ENCODE peak calls at places on chromosomes 12 and 14, in four cellular contexts. R is GM12892, Y is tibial nerve, H is uterus. U is an unnamed sample.

GRCh38 chr12:51482808-51483532 is 58.3 kb downstream of the SLC4A8 start:
- DNase-seq in R (no peak), Y (no peak), H (no peak), U (no peak)

GRCh38 chr12:570949-571794 is 92.1 kb downstream of the NINJ2 start:
- DNase-seq in R (no peak), Y (peak), H (peak), U (peak)

GRCh38 chr14:50233335-50234250 is 2.2 kb upstream of the SOS2 start:
- DNase-seq in R (no peak), Y (no peak), H (no peak), U (no peak)

GRCh38 chr14:91108941-91109611 is 4.8 kb upstream of the DGLUCY start:
- DNase-seq in R (no peak), Y (no peak), H (peak), U (no peak)

GRCh38 chr12:120438495-120439198 is 734 bp downstream of the COX6A1 start:
- DNase-seq in R (no peak), Y (no peak), H (no peak), U (no peak)

GRCh38 chr12:1174659-1175058 is 183.6 kb downstream of the ERC1 start:
- DNase-seq in R (no peak), Y (no peak), H (no peak), U (no peak)

GRCh38 chr12:128652136-128652751 is 171.5 kb downstream of the SLC15A4 start:
- DNase-seq in R (no peak), Y (no peak), H (no peak), U (no peak)

GRCh38 chr12:591571-592505 is 71.4 kb downstream of the NINJ2 start:
- DNase-seq in R (no peak), Y (no peak), H (no peak), U (no peak)

GRCh38 chr12:53993397-53994267 is 6.3 kb upstream of the HOXC9 start:
- DNase-seq in R (no peak), Y (no peak), H (no peak), U (no peak)

GRCh38 chr12:89060133-89060532 is 292.2 kb downstream of the DUSP6 start:
- DNase-seq in R (no peak), Y (no peak), H (no peak), U (no peak)

GRCh38 chr12:46043972-46044520 is 53.7 kb upstream of the SCAF11 start:
- DNase-seq in R (no peak), Y (no peak), H (no peak), U (no peak)

GRCh38 chr12:96354326-96354725 is 45.9 kb downstream of the CDK17 start:
- DNase-seq in R (no peak), Y (no peak), H (no peak), U (no peak)

GRCh38 chr12:18965210-18965609 is 164.3 kb upstream of the PLEKHA5 start:
- DNase-seq in R (no peak), Y (no peak), H (no peak), U (no peak)

GRCh38 chr12:53299454-53300180 is at the start of gene MYG1:
- DNase-seq in R (peak), Y (peak), H (peak), U (peak)

GRCh38 chr12:65795453-65795852 is 28.8 kb upstream of the HMGA2 start:
- DNase-seq in R (no peak), Y (no peak), H (no peak), U (no peak)

GRCh38 chr12:131364903-131365820 is 345.7 kb upstream of the SFSWAP start:
- DNase-seq in R (no peak), Y (no peak), H (peak), U (no peak)

GRCh38 chr14:60277605-60278190 is 28.7 kb downstream of the PPM1A start:
- DNase-seq in R (no peak), Y (no peak), H (no peak), U (no peak)

GRCh38 chr12:116592116-116592637 is 33.0 kb downstream of the MAP1LC3B2 start:
- DNase-seq in R (no peak), Y (no peak), H (peak), U (no peak)

GRCh38 chr12:64883264-64884163 is 59.1 kb downstream of the TBC1D30 start:
- DNase-seq in R (no peak), Y (no peak), H (no peak), U (peak)

GRCh38 chr14:77024171-77024627 is 4.3 kb downstream of the IRF2BPL start:
- DNase-seq in R (no peak), Y (no peak), H (peak), U (no peak)

GRCh38 chr12:75315518-75315917 is 14.6 kb downstream of the CAPS2 start:
- DNase-seq in R (no peak), Y (no peak), H (no peak), U (no peak)

GRCh38 chr12:131384544-131384855 is 326.4 kb upstream of the SFSWAP start:
- DNase-seq in R (no peak), Y (no peak), H (no peak), U (no peak)

GRCh38 chr12:83276904-83277303 is 590.2 kb downstream of the TMTC2 start:
- DNase-seq in R (no peak), Y (no peak), H (no peak), U (no peak)

GRCh38 chr14:77033622-77034521 is 5.4 kb upstream of the IRF2BPL start:
- DNase-seq in R (peak), Y (peak), H (peak), U (no peak)

GRCh38 chr12:79655036-79655435 is 35.7 kb downstream of the PAWR start:
- DNase-seq in R (no peak), Y (no peak), H (no peak), U (no peak)

GRCh38 chr14:68671899-68672298 is 121.0 kb downstream of the ZFP36L1 start:
- DNase-seq in R (no peak), Y (no peak), H (no peak), U (no peak)

GRCh38 chr12:41604830-41605229 is 416.7 kb downstream of the PDZRN4 start:
- DNase-seq in R (no peak), Y (no peak), H (no peak), U (no peak)

GRCh38 chr12:93784339-93785086 is 107.3 kb downstream of the CRADD start:
- DNase-seq in R (no peak), Y (peak), H (peak), U (no peak)

GRCh38 chr14:79871164-79871563 is 340.1 kb downstream of the DIO2 start:
- DNase-seq in R (no peak), Y (no peak), H (no peak), U (no peak)

GRCh38 chr12:69475237-69475984 is 5.2 kb downstream of the FRS2 start:
- DNase-seq in R (no peak), Y (no peak), H (no peak), U (no peak)

GRCh38 chr14:67815573-67816235 is 686 bp downstream of the ZFYVE26 start:
- DNase-seq in R (no peak), Y (no peak), H (no peak), U (no peak)

GRCh38 chr12:65616022-65616421 is 208.3 kb upstream of the HMGA2 start:
- DNase-seq in R (no peak), Y (no peak), H (no peak), U (no peak)

GRCh38 chr14:59897757-59898383 is 22.1 kb upstream of the LRRC9 start:
- DNase-seq in R (no peak), Y (peak), H (no peak), U (no peak)

GRCh38 chr12:12999959-13000615 is at the start of gene HEBP1:
- DNase-seq in R (peak), Y (peak), H (peak), U (peak)
- TF ChIP-seq POLR2A in R (no peak), Y (peak), H (peak), U (peak)

GRCh38 chr14:24339284-24340151 is at the start of gene RIPK3:
- DNase-seq in R (peak), Y (no peak), H (no peak), U (no peak)
- TF ChIP-seq POLR2A in R (no peak), Y (no peak), H (no peak), U (no peak)

DNA sequence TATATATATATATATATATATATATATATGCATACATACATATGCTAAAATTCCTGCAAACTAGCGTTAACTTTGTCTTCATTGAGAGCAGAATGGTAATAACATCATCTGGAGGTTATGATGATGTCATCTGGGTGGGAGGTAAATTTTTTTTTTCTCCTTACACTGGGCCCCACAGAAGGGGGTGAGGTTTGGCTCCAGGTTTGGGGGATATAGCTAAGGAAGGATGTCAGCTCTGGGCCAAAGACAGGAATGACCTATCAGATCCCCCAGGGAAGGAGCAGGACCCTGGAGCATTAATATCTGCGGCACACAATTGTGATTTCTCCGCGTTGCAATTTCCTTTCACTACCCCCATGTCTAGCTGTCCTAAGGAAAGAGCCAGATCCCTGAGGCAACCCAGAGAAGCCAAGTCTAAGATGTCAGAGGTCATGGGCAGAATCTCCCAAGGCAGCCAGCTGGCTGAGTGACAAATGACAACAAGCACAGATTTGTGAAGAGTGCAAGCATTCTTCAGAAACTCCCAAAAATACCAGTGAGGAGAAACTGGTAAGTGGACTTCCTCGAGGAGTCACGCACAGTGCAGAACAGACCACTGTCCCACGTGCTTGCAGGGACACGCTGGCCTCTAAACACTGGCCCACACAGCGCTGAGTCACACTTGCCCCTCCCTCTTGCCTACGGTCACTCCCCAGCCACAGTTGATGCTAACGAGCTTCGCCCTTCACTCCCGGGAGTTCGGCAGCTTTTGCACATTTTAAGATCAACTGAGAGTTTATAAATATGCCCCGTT is 9.9 kb downstream of the UBC start:
- DNase-seq in R (no peak), Y (peak), H (peak), U (peak)
- TF ChIP-seq POLR2A in R (no peak), Y (peak), H (no peak), U (no peak)

GRCh38 chr12:27525373-27525772 is 1.4 kb downstream of the PPFIBP1 start:
- DNase-seq in R (no peak), Y (peak), H (peak), U (peak)

GRCh38 chr12:27523305-27523641 is 733 bp upstream of the PPFIBP1 start:
- DNase-seq in R (no peak), Y (no peak), H (no peak), U (no peak)

GRCh38 chr12:27524839-27525238 is 833 bp downstream of the PPFIBP1 start:
- DNase-seq in R (no peak), Y (peak), H (peak), U (no peak)

GRCh38 chr12:27524489-27524835 is 456 bp downstream of the PPFIBP1 start:
- DNase-seq in R (no peak), Y (no peak), H (no peak), U (no peak)

GRCh38 chr12:27523642-27524488 is at the start of gene PPFIBP1:
- DNase-seq in R (peak), Y (peak), H (peak), U (peak)
- TF ChIP-seq POLR2A in R (peak), Y (peak), H (peak), U (peak)

DNA sequence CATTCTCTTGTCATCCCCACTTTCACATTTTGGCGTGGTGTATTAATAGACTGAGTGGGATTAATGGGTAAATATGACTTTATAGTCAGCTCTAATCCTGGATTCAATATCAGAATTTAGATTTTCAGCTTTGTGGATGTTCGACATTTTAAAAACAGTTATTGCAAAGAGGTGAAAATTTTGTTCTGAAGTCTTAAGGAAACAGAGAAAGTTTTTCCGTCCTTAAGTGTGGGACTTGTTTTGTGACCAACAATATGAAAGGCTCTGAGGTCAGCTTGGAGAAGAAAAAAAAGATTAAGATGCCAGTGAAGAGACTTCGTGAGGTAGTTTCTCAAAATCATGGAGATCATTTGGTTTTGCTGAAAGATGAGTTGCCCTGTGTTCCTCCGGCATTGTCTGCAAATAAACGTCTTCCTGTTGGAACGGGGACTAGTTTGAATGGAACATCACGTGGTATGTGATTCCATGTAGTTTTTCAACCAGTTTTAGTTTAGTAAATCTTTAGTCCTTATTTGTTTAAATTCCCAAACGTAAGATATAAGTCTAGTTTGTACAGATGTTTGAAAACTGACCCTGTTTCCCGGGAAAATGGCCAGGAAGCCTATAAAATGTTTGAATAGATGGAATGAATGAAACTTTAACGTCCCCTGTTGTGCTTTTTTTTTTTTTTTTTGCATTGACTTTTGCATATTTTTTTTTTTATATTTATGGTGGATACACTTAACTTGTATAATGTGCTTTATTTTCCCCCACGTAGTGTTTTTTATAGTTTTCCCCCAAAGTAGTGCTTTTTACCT is 690 bp downstream of the KIAA0586 start:
- DNase-seq in R (no peak), Y (peak), H (no peak), U (no peak)
- TF ChIP-seq POLR2A in R (no peak), Y (no peak), H (no peak), U (no peak)

DNA sequence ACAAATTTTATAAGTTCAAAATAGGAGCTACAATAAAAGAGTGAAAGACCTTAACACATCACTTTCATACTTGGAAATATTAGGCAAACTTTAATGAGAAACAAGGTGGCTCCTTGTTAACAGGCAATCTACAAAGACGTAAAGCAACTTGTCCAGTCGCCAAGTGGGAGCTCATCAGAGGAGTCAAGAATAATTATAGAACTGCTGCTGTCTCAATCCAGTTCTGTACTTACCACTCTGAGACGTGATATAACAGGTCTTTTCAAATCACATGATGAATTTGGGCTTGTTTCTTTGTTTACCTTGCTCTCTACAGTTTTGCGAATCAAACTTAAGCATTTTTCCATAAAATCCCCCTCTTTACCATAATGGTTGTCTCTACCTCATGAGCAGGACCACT is 3.6 kb downstream of the YBX3 start:
- DNase-seq in R (no peak), Y (no peak), H (no peak), U (no peak)
- TF ChIP-seq POLR2A in R (no peak), Y (no peak), H (no peak), U (no peak)